ENCODE peak calls at places on chromosome 10, in five cellular contexts. One of them, this sample, is unnamed. For H3K9me3, the result is how much of the 10 kb centered on the place peaks cover.

GRCh38 chr10:51031995-51032394 is 42.3 kb upstream of the PRKG1 start:
- DNase-seq in A673: no peak
- DNase-seq in K562: no peak
- DNase-seq in CD4-positive, alpha-beta T cell: no peak
- DNase-seq in neural progenitor cell: peak
- DNase-seq in this sample: no peak

GRCh38 chr10:119516381-119517234 is 25.9 kb downstream of the RGS10 start:
- DNase-seq in CD4-positive, alpha-beta T cell: peak
- DNase-seq in K562: peak
- DNase-seq in neural progenitor cell: no peak
- DNase-seq in A673: peak
- DNase-seq in this sample: no peak

GRCh38 chr10:21530168-21530567 is 3.9 kb upstream of the MLLT10 start:
- DNase-seq in neural progenitor cell: no peak
- DNase-seq in K562: no peak
- DNase-seq in A673: no peak
- DNase-seq in CD4-positive, alpha-beta T cell: no peak
- DNase-seq in this sample: no peak

GRCh38 chr10:8283986-8284385 is 229.5 kb downstream of the GATA3 start:
- DNase-seq in neural progenitor cell: no peak
- DNase-seq in A673: no peak
- DNase-seq in CD4-positive, alpha-beta T cell: no peak
- DNase-seq in K562: no peak
- DNase-seq in this sample: no peak

GRCh38 chr10:26215923-26216576 is 524 bp upstream of the GAD2 start:
- DNase-seq in K562: no peak
- DNase-seq in CD4-positive, alpha-beta T cell: no peak
- DNase-seq in neural progenitor cell: peak
- DNase-seq in A673: peak
- DNase-seq in this sample: no peak

GRCh38 chr10:132908621-132909295 is 33.6 kb downstream of the CFAP46 start:
- DNase-seq in CD4-positive, alpha-beta T cell: no peak
- DNase-seq in A673: no peak
- DNase-seq in neural progenitor cell: no peak
- DNase-seq in K562: no peak
- DNase-seq in this sample: no peak

GRCh38 chr10:93468532-93469213 is 13.5 kb downstream of the MYOF start:
- DNase-seq in K562: no peak
- DNase-seq in A673: peak
- DNase-seq in CD4-positive, alpha-beta T cell: no peak
- DNase-seq in neural progenitor cell: no peak
- DNase-seq in this sample: no peak

GRCh38 chr10:68406111-68406814 is 814 bp downstream of the RUFY2 start:
- DNase-seq in CD4-positive, alpha-beta T cell: no peak
- DNase-seq in neural progenitor cell: peak
- DNase-seq in K562: peak
- DNase-seq in A673: peak
- DNase-seq in this sample: peak

GRCh38 chr10:62231805-62232204 is 36.8 kb downstream of the RTKN2 start:
- DNase-seq in neural progenitor cell: no peak
- DNase-seq in CD4-positive, alpha-beta T cell: no peak
- DNase-seq in K562: no peak
- DNase-seq in A673: no peak
- DNase-seq in this sample: no peak

GRCh38 chr10:71757450-71757918 is 15.8 kb downstream of the VSIR start:
- DNase-seq in CD4-positive, alpha-beta T cell: no peak
- DNase-seq in K562: no peak
- DNase-seq in A673: no peak
- DNase-seq in neural progenitor cell: peak
- DNase-seq in this sample: no peak

GRCh38 chr10:112532053-112532658 is 85.1 kb downstream of the VTI1A start:
- DNase-seq in CD4-positive, alpha-beta T cell: no peak
- DNase-seq in A673: no peak
- DNase-seq in neural progenitor cell: no peak
- DNase-seq in K562: no peak
- DNase-seq in this sample: no peak

GRCh38 chr10:70662362-70663220 is 9.7 kb upstream of the ADAMTS14 start:
- DNase-seq in K562: peak
- DNase-seq in CD4-positive, alpha-beta T cell: no peak
- DNase-seq in neural progenitor cell: no peak
- DNase-seq in A673: no peak
- DNase-seq in this sample: peak

GRCh38 chr10:84837877-84838276 is 509.5 kb downstream of the CCSER2 start:
- DNase-seq in K562: no peak
- DNase-seq in CD4-positive, alpha-beta T cell: no peak
- DNase-seq in A673: no peak
- DNase-seq in neural progenitor cell: no peak
- DNase-seq in this sample: no peak

GRCh38 chr10:22677333-22677732 is 37.0 kb downstream of the PIP4K2A start:
- DNase-seq in K562: no peak
- DNase-seq in A673: no peak
- DNase-seq in CD4-positive, alpha-beta T cell: no peak
- DNase-seq in neural progenitor cell: no peak
- DNase-seq in this sample: no peak

GRCh38 chr10:132298038-132298935 is 9.5 kb downstream of the STK32C start:
- DNase-seq in A673: no peak
- DNase-seq in neural progenitor cell: peak
- DNase-seq in K562: no peak
- DNase-seq in CD4-positive, alpha-beta T cell: no peak
- DNase-seq in this sample: no peak

GRCh38 chr10:126210051-126210651 is 178.1 kb downstream of the ADAM12 start:
- DNase-seq in K562: no peak
- DNase-seq in neural progenitor cell: no peak
- DNase-seq in CD4-positive, alpha-beta T cell: no peak
- DNase-seq in A673: no peak
- DNase-seq in this sample: no peak

GRCh38 chr10:23370106-23370505 is 25.5 kb upstream of the C10orf67 start:
- DNase-seq in CD4-positive, alpha-beta T cell: no peak
- DNase-seq in A673: peak
- DNase-seq in K562: no peak
- DNase-seq in neural progenitor cell: no peak
- DNase-seq in this sample: no peak

GRCh38 chr10:78744521-78745090 is 324.2 kb upstream of the ZMIZ1 start:
- DNase-seq in A673: no peak
- DNase-seq in K562: no peak
- DNase-seq in CD4-positive, alpha-beta T cell: no peak
- DNase-seq in neural progenitor cell: no peak
- DNase-seq in this sample: no peak

GRCh38 chr10:16761300-16761699 is 55.9 kb downstream of the RSU1 start:
- DNase-seq in neural progenitor cell: no peak
- DNase-seq in CD4-positive, alpha-beta T cell: no peak
- DNase-seq in K562: no peak
- DNase-seq in A673: no peak
- DNase-seq in this sample: no peak

GRCh38 chr10:28922127-28922526 is 244.8 kb downstream of the BAMBI start:
- DNase-seq in CD4-positive, alpha-beta T cell: no peak
- DNase-seq in K562: no peak
- DNase-seq in A673: no peak
- DNase-seq in neural progenitor cell: no peak
- DNase-seq in this sample: no peak

GRCh38 chr10:131983780-131984179 is 2.1 kb upstream of the BNIP3 start:
- DNase-seq in CD4-positive, alpha-beta T cell: no peak
- DNase-seq in neural progenitor cell: no peak
- DNase-seq in A673: no peak
- DNase-seq in K562: no peak
- DNase-seq in this sample: no peak

GRCh38 chr10:4242561-4243035 is 457.6 kb upstream of the KLF6 start:
- DNase-seq in CD4-positive, alpha-beta T cell: no peak
- DNase-seq in A673: peak
- DNase-seq in neural progenitor cell: peak
- DNase-seq in K562: no peak
- DNase-seq in this sample: no peak

DNA sequence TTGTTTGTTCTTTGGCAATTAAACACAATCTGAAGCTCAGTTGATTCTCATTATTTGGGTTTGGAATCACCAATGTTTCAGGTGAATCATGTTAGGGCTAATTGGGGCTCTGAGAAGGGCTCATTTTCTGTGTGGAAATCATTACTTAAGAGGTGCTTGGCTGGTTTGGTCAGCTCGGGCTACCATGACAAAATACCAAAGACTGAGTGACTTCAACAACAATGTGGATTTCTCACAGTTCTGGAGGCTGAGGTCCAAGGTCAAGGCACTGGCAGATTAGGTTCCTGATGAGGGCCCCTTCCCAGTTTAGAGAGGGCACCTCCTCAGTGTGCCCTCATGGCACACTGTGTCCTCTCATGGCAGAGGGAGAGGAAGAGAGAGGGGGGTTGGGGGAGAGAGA is 121.3 kb downstream of the ZNF248 start:
- DNase-seq in CD4-positive, alpha-beta T cell: no peak
- DNase-seq in A673: no peak
- DNase-seq in neural progenitor cell: no peak
- DNase-seq in K562: no peak
- DNase-seq in this sample: no peak
- H3K9me3 ChIP-seq in CD4-positive, alpha-beta T cell: under half
- H3K9me3 ChIP-seq in A673: under half
- H3K9me3 ChIP-seq in neural progenitor cell: under half
- H3K9me3 ChIP-seq in K562: under half
- H3K9me3 ChIP-seq in this sample: under half

GRCh38 chr10:46033602-46034011 is 3.2 kb upstream of the NCOA4 start:
- DNase-seq in A673: peak
- DNase-seq in K562: no peak
- DNase-seq in neural progenitor cell: no peak
- DNase-seq in CD4-positive, alpha-beta T cell: no peak
- DNase-seq in this sample: no peak

GRCh38 chr10:46037107-46037900 is 6.9 kb upstream of the NCOA4 start:
- DNase-seq in K562: no peak
- DNase-seq in CD4-positive, alpha-beta T cell: no peak
- DNase-seq in neural progenitor cell: no peak
- DNase-seq in A673: no peak
- DNase-seq in this sample: no peak

GRCh38 chr10:46040004-46040403 is 6.1 kb downstream of the MSMB start:
- DNase-seq in K562: no peak
- DNase-seq in CD4-positive, alpha-beta T cell: no peak
- DNase-seq in A673: no peak
- DNase-seq in neural progenitor cell: no peak
- DNase-seq in this sample: no peak

GRCh38 chr10:46031648-46032532 is 1.5 kb upstream of the NCOA4 start:
- DNase-seq in neural progenitor cell: no peak
- DNase-seq in K562: peak
- DNase-seq in A673: no peak
- DNase-seq in CD4-positive, alpha-beta T cell: no peak
- DNase-seq in this sample: no peak

GRCh38 chr10:46035923-46036849 is 5.8 kb upstream of the NCOA4 start:
- DNase-seq in neural progenitor cell: no peak
- DNase-seq in CD4-positive, alpha-beta T cell: no peak
- DNase-seq in A673: no peak
- DNase-seq in K562: no peak
- DNase-seq in this sample: no peak
- TF ChIP-seq CTCF in neural progenitor cell: peak
- TF ChIP-seq CTCF in CD4-positive, alpha-beta T cell: no peak
- TF ChIP-seq CTCF in A673: no peak
- TF ChIP-seq CTCF in K562: no peak
- TF ChIP-seq CTCF in this sample: no peak

GRCh38 chr10:75773813-75774547 is 342.6 kb downstream of the LRMDA start:
- DNase-seq in neural progenitor cell: no peak
- DNase-seq in K562: no peak
- DNase-seq in A673: no peak
- DNase-seq in CD4-positive, alpha-beta T cell: no peak
- DNase-seq in this sample: no peak
- H3K27ac ChIP-seq in neural progenitor cell: no peak
- H3K27ac ChIP-seq in K562: peak
- H3K27ac ChIP-seq in A673: no peak
- H3K27ac ChIP-seq in CD4-positive, alpha-beta T cell: no peak
- H3K27ac ChIP-seq in this sample: peak

GRCh38 chr10:105181616-105182015 is 540.5 kb downstream of the SORCS3 start:
- DNase-seq in CD4-positive, alpha-beta T cell: no peak
- DNase-seq in A673: no peak
- DNase-seq in K562: no peak
- DNase-seq in neural progenitor cell: no peak
- DNase-seq in this sample: no peak
- H3K9me3 ChIP-seq in CD4-positive, alpha-beta T cell: under half
- H3K9me3 ChIP-seq in A673: under half
- H3K9me3 ChIP-seq in K562: under half
- H3K9me3 ChIP-seq in neural progenitor cell: under half
- H3K9me3 ChIP-seq in this sample: under half

GRCh38 chr10:97538401-97538800 is 34.2 kb upstream of the ANKRD2 start:
- DNase-seq in A673: no peak
- DNase-seq in CD4-positive, alpha-beta T cell: no peak
- DNase-seq in neural progenitor cell: no peak
- DNase-seq in K562: no peak
- DNase-seq in this sample: no peak
- TF ChIP-seq CTCF in A673: no peak
- TF ChIP-seq CTCF in CD4-positive, alpha-beta T cell: no peak
- TF ChIP-seq CTCF in neural progenitor cell: no peak
- TF ChIP-seq CTCF in K562: no peak
- TF ChIP-seq CTCF in this sample: no peak

DNA sequence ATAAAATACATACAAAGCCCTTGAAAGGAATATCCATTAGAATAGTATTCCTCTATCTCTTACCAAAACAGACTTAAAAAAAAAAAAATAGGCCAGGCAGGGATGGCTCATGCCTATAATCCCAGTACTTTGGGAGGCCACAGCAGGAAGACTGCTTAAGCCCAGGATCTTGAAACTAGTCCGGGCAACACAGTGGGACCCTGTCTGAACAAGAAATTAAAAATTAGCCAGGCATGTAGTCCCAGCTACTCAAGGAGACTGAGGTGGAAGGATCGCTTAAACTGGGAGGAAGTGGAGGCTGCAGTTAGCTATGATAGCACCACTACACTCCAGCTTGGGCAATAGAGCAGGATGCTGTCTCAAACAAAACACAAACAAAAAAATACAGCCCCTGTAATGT is 9.6 kb downstream of the PDLIM1 start:
- DNase-seq in K562: no peak
- DNase-seq in CD4-positive, alpha-beta T cell: no peak
- DNase-seq in A673: no peak
- DNase-seq in neural progenitor cell: no peak
- DNase-seq in this sample: no peak
- H3K27ac ChIP-seq in K562: no peak
- H3K27ac ChIP-seq in CD4-positive, alpha-beta T cell: no peak
- H3K27ac ChIP-seq in A673: no peak
- H3K27ac ChIP-seq in neural progenitor cell: no peak
- H3K27ac ChIP-seq in this sample: peak

DNA sequence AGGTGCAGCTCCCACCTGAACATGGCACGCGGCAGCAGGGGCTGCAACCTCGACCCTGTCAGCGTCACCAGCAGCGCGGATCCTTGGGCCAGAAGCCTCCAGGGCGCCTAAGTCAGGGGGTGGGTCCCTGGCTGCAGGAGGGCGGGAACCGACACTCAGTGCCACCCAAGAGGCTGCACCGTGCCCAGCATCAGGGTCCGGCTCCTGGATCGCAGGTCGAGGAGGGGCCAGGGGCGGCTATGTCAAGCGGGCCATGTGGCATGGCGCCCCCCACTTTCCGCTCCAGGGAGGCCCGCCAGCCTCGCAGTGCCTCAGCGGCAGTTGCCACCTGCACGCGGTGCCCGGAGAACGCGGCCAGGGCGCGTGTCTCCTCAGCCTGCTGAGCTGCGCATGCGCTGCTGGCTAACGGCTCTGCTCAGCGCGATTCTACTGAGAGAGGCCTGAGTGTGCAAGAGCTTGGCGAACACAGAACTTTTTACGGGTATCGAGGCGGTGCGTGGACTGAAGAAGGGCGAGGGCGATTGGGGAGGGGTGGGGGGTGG is at the start of gene ANKRD30A:
- DNase-seq in neural progenitor cell: no peak
- DNase-seq in K562: no peak
- DNase-seq in A673: no peak
- DNase-seq in CD4-positive, alpha-beta T cell: no peak
- DNase-seq in this sample: no peak
- H3K9me3 ChIP-seq in neural progenitor cell: under half
- H3K9me3 ChIP-seq in K562: under half
- H3K9me3 ChIP-seq in A673: under half
- H3K9me3 ChIP-seq in CD4-positive, alpha-beta T cell: under half
- H3K9me3 ChIP-seq in this sample: under half